ENCODE peak calls at places on chromosomes 1 and 21, in eight cellular contexts. A is nephron progenitor cell; I is RWPE1; R is CD4-positive, alpha-beta T cell; L is AG09309; D is IMR-90; P is osteocyte; E is H9. X is an unnamed sample.

GRCh38 chr1:21317035-21317689 is 26.9 kb upstream of the ECE1 start:
- DNase-seq in R (no peak), A (no peak), P (no peak), D (peak), L (peak), I (no peak), E (no peak), X (no peak)

GRCh38 chr1:19811206-19811851 is 3.8 kb downstream of the RNF186 start:
- DNase-seq in D (peak), L (no peak), P (no peak), A (peak), I (no peak), R (peak), E (peak), X (no peak)

GRCh38 chr1:204894031-204894430 is 23.4 kb downstream of the NFASC start:
- DNase-seq in L (peak), E (no peak), D (no peak), A (no peak), I (no peak), R (no peak), P (no peak), X (no peak)

GRCh38 chr1:56917356-56917755 is 48.5 kb downstream of the C8B start:
- DNase-seq in E (no peak), D (no peak), I (no peak), R (no peak), A (no peak), P (no peak), L (no peak), X (no peak)

GRCh38 chr1:230002164-230002803 is 64.8 kb upstream of the GALNT2 start:
- DNase-seq in E (no peak), D (no peak), P (no peak), R (no peak), L (no peak), A (no peak), I (no peak), X (no peak)

GRCh38 chr1:65208577-65208976 is 60.6 kb downstream of the AK4 start:
- DNase-seq in D (no peak), A (no peak), L (no peak), P (no peak), R (no peak), I (no peak), E (peak), X (no peak)

GRCh38 chr1:119330062-119330939 is 38.3 kb upstream of the HAO2 start:
- DNase-seq in R (no peak), A (no peak), L (peak), P (no peak), D (no peak), I (no peak), E (no peak), X (no peak)

GRCh38 chr1:204736861-204737260 is 51.3 kb upstream of the LRRN2 start:
- DNase-seq in R (no peak), L (no peak), P (no peak), A (no peak), E (no peak), I (no peak), D (no peak), X (no peak)

GRCh38 chr1:7265771-7266371 is 480.6 kb downstream of the CAMTA1 start:
- DNase-seq in P (peak), A (no peak), D (peak), I (peak), E (no peak), L (peak), R (no peak), X (no peak)

GRCh38 chr1:86155807-86156561 is 588 bp downstream of the COL24A1 start:
- DNase-seq in R (no peak), P (no peak), E (peak), D (peak), I (no peak), L (no peak), A (peak), X (no peak)

GRCh38 chr1:116824631-116825399 is 70.6 kb downstream of the CD2 start:
- DNase-seq in L (no peak), I (no peak), P (no peak), E (peak), A (no peak), R (no peak), D (no peak), X (no peak)

GRCh38 chr1:34460193-34460592 is 283.5 kb downstream of the C1orf94 start:
- DNase-seq in R (no peak), E (peak), L (no peak), I (peak), A (peak), P (no peak), D (no peak), X (no peak)

GRCh38 chr1:91120915-91121314 is 99.1 kb upstream of the ZNF644 start:
- DNase-seq in L (no peak), E (no peak), A (no peak), I (no peak), R (no peak), P (no peak), D (peak), X (no peak)

DNA sequence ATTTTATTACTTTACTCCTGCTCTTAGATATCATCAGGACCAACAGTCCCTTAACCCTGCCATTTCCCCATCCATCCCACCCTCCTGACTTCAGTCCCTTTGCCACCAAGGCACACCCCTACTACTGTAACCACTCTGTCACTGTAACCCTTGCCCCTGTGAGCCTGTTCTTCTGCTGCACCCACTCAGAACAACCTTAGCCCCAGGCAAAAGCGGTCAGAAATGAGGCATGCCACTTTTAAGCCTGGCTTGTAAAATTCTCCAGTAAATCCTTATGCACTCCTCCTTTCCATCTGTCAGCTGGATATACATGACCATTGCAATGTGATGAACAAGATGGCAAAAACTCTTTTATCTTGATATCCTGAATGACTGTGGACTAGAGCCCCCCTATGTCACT is 555.0 kb upstream of the PLXNA2 start:
- DNase-seq in A (no peak), R (no peak), L (no peak), E (no peak), P (no peak), D (no peak), I (no peak), X (no peak)
- TF ChIP-seq CTCF in A (no peak), R (no peak), L (no peak), E (no peak), P (no peak), D (no peak), I (no peak), X (no peak)

DNA sequence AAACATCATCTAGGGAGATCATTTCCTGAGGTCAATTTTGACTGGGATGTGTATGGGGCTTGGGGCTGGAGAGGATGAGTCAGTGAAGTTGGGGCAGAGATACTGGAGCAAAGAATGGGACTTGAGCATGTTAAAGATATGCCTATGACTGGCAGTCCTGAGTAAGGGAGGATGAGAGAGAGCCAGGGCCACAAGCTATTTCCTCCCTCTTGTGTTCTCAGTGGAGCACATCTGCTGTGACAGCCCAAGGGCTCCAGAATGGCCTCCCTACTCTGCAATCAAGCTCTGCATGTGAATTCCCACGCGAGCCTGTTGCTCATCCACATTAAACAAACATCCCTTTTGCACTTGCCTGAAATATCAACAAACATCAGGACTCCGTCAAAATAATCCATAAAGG is 9.3 kb downstream of the ADCY10 start:
- DNase-seq in L (no peak), P (no peak), D (peak), A (no peak), R (no peak), I (no peak), E (no peak), X (no peak)
- TF ChIP-seq CTCF in L (no peak), P (no peak), D (peak), A (no peak), R (no peak), I (no peak), E (no peak), X (no peak)

GRCh38 chr21:32578107-32578691 is 7.1 kb downstream of the TCP10L start:
- DNase-seq in I (no peak), R (no peak), P (no peak), E (peak), D (peak), L (no peak), A (peak), X (no peak)
- TF ChIP-seq CTCF in I (no peak), R (no peak), P (peak), E (peak), D (peak), L (peak), A (peak), X (peak)

GRCh38 chr1:14143777-14144176 is 443.8 kb downstream of the PRDM2 start:
- DNase-seq in P (no peak), R (no peak), D (no peak), I (no peak), A (no peak), E (no peak), L (no peak), X (no peak)

DNA sequence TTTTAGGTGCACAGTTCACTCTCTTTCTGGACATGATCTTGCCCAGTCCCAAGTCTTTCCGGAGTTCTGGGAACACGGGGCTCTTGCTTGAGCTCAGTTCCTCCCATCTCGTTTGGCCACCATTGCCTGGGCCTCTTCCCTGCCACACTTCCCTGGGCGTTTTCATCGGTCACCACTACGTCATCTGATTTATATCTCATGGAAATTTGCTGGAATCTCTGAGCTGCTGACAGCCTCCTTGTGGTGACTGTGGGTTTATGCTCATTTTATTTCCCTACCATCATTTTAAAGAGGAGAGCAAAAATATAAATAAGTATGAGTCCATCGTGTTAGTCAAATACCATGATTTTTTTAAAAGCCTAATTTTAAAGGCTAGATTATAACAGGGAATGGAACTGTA is 449.1 kb upstream of the KAZN start:
- DNase-seq in A (no peak), L (no peak), D (no peak), P (no peak), E (no peak), I (no peak), R (no peak), X (no peak)
- TF ChIP-seq CTCF in A (no peak), L (peak), D (no peak), P (no peak), E (peak), I (no peak), R (no peak), X (peak)

DNA sequence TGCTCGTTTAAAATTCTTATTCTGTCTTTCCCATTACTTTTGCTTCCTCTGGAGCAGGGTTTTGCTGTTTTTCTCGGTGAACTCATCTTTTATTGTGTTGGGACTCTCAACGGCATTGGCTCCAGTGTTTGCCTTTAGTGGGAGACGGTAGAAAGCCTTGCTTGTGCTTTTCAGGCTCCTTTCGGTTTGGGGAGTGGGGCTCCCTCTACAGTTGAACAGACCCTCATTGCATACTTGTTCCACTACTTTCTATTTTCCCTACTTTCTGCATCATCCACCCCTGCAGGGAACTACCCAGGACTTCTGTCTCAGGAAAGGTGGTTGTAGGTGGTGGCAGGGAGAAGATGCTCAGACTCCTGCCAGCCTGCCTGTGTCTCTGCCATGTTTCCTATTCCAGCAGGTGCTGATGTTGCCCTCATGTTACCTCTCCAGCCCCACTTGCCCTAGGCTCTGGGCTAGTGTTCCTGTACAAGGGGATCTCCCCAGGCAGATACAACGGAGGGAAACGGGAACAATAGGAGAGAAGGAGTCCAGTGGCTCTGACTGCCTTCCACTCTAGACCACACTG is 68.5 kb upstream of the ZBTB18 start:
- DNase-seq in L (no peak), D (no peak), E (peak), A (no peak), P (peak), I (no peak), R (no peak), X (no peak)
- TF ChIP-seq CTCF in L (no peak), D (peak), E (peak), A (no peak), P (no peak), I (no peak), R (no peak), X (no peak)

X was measured in D721Med.